ENCODE peak calls at places on chromosome 13, in four cellular contexts. T is psoas muscle, W is heart left ventricle, G is hepatocyte. U is an unnamed sample. For H3K36me3, the result is how much of the 10 kb centered on the place peaks cover.

GRCh38 chr13:25375727-25376358 is 4.1 kb downstream of the ATP8A2 start:
- DNase-seq in W (no peak), G (peak), T (no peak), U (peak)

GRCh38 chr13:24087611-24088235 is 72.8 kb upstream of the SPATA13 start:
- DNase-seq in W (no peak), T (no peak), G (no peak), U (no peak)

GRCh38 chr13:25062479-25062878 is 33.5 kb upstream of the PABPC3 start:
- DNase-seq in W (no peak), G (no peak), T (no peak), U (no peak)

GRCh38 chr13:21987793-21988192 is 316.9 kb downstream of the FGF9 start:
- DNase-seq in T (no peak), W (no peak), G (no peak), U (no peak)

GRCh38 chr13:34469212-34469983 is 472.7 kb upstream of the NBEA start:
- DNase-seq in W (no peak), T (no peak), G (peak), U (peak)

GRCh38 chr13:111899714-111900389 is 167.1 kb upstream of the SOX1 start:
- DNase-seq in T (no peak), G (no peak), W (no peak), U (no peak)

GRCh38 chr13:102657630-102658029 is 37.2 kb downstream of the METTL21C start:
- DNase-seq in W (no peak), T (no peak), G (no peak), U (no peak)

GRCh38 chr13:42047561-42048322 is 706 bp upstream of the DGKH start:
- DNase-seq in T (peak), G (peak), W (peak), U (peak)

GRCh38 chr13:29550589-29550988 is 44.9 kb downstream of the SLC7A1 start:
- DNase-seq in T (no peak), W (no peak), G (no peak), U (no peak)

GRCh38 chr13:88005188-88005587 is 334.0 kb downstream of the SLITRK5 start:
- DNase-seq in W (no peak), G (no peak), T (no peak), U (no peak)

GRCh38 chr13:111638233-111638632 is 317.8 kb downstream of the TEX29 start:
- DNase-seq in W (no peak), G (no peak), T (no peak), U (no peak)

GRCh38 chr13:64007334-64007733 is 2591.7 kb upstream of the PCDH20 start:
- DNase-seq in G (no peak), W (no peak), T (no peak), U (no peak)

DNA sequence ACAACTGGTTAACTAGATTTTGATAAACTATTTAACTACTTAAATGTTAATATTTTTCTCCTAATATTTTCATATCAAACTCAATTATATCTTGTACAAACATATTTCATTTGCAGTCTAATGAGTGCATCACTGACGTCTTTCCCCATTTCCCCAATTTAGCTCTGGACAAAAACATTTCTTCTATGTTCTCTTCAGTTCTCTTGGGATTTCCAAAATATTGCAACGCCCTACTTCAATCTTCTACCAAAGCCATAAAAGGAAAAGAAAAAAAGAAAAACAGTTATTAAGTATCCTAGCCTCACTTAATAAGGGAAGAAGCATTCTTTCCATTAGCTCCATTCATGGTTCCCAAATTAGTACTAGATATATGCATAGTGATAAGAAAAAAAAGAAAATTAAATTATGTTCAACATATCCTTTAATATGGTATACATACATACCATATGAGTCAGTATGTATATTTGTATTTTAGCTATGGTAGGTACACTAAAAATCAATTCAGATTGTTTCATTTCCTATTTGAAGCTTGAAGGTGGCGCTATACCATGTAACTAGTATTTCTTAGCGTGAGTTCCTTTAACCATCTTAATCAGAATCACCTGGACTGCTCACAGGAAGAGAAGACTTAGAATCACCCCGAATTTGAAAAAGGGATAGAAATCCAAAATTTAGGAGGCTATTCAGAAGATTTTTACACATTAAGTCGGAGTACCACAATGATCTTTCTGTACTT is 9.9 kb downstream of the FBXL3 start:
- DNase-seq in G (no peak), T (no peak), W (no peak), U (no peak)
- TF ChIP-seq CTCF in G (peak), T (no peak), W (no peak), U (no peak)

DNA sequence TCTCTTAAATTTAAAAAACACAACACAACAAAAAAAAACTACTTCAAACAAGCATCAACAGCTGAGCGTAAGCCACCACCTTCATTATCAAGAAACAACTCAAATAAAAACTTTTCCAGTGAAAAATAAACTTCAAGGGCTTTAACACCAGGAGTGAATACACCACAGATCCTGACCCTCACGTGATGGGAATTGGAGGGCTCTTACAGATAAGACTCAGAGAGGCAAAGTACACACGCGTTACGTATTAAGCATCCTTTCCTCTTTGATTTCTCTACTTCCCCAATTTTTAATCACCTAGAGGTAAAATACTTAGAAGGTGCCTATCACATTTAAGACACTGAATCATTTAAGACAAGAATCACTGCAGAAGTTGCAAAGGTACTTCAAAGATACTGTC is 588 bp upstream of the STARD13 start:
- DNase-seq in G (peak), W (no peak), T (no peak), U (no peak)
- H3K4me3 ChIP-seq in G (peak), W (peak), T (peak), U (peak)

DNA sequence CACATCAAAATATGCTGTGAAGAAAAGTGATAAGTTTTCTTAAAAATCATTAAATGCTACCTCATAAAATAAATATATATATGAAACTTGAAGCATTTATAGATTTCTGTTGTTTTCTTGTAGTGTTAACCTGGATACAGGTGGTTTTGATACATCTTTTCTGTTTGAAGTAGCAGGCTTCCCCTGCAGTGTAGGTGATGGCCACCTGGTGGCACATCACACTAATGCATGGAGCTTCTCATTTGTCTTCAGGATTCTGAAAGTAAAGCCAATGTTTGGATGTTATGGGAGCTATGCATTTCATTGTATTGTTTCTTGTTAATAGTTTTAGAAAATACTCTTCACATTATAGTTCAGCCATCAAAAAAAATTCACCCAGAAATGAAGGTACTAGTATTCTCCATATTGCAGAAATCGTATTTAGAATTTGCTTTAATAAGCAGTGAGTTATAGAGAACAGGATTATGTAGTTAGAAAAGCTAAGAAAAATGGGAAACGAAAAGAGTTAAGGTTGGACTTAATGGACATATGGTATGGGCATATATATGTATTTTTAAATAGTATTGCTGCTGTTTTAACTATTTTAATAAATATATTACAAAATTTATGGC is 18.7 kb downstream of the GPR180 start:
- DNase-seq in T (no peak), G (peak), W (no peak), U (peak)
- H3K36me3 ChIP-seq in T (under half), G (under half), W (half or more), U (under half)

GRCh38 chr13:30744686-30745085 is 9.3 kb downstream of the ALOX5AP start:
- DNase-seq in T (no peak), W (no peak), G (no peak), U (no peak)

GRCh38 chr13:30745917-30746686 is 10.8 kb downstream of the ALOX5AP start:
- DNase-seq in W (no peak), T (no peak), G (peak), U (peak)

GRCh38 chr13:30742896-30743295 is 7.6 kb downstream of the ALOX5AP start:
- DNase-seq in T (no peak), G (no peak), W (no peak), U (no peak)

GRCh38 chr13:30744056-30744684 is 8.8 kb downstream of the ALOX5AP start:
- DNase-seq in T (no peak), W (peak), G (peak), U (peak)

DNA sequence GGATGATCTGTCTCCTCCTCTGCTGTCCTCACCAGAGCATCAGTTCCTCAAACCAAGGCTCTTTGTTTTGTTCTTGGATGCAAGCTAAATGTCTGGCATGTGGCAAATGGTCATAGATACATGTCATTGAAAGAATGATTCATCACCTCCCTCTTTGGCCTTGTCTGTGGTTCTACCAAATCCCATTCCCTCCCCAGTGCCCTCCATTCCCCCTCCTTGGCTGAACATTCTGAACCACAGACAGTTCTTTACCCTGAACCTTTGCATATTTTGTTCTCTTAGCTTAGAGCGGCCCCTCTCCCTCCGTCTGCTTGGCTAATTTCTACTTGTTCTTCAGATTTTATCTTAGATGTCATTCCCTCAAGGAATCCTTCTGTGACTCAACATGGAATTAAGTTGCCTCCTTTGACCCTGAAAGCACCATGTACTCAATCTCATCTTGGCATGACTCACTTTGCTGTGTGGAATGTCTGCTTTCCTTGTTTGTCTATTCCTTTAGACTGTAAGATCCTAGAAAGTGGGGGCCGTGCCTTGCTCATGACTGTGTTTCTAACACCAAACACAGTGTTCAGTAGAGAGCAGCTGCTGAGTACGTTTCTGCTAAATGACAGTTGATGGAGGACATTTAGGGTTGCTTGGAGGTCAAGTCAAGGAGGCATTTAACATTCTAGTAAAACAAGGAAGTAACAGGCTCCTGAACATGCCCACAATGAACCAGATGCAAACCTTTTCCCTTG is 8.1 kb downstream of the ALOX5AP start:
- DNase-seq in W (no peak), G (peak), T (no peak), U (peak)
- TF ChIP-seq CTCF in W (no peak), G (no peak), T (no peak), U (no peak)

GRCh38 chr13:101397742-101398141 is 18.6 kb downstream of the NALCN start:
- DNase-seq in W (no peak), T (no peak), G (no peak), U (peak)
- H3K4me3 ChIP-seq in W (no peak), T (no peak), G (no peak), U (no peak)

DNA sequence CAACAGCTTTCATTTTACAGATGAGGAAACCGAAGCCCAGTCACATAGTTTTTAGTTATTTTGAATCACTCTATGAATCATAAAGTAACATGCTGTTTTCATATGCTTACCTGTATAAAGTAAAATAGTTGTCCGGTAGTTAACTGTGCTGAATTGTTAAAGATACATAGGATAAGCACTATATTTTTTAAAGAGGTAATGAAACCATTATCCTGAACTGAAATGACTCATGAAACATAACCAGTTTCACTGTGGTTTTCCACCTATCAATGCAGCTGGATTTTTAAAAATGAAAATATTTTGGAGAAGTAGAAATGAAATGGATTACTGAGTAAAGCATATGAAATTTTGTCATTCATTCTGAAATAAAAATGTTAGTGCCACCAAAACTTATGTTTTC is 655.0 kb downstream of the OLFM4 start:
- DNase-seq in G (no peak), T (no peak), W (no peak), U (no peak)
- H3K36me3 ChIP-seq in G (under half), T (under half), W (under half), U (under half)

GRCh38 chr13:73286177-73286576 is 227.4 kb downstream of the KLF5 start:
- DNase-seq in W (no peak), G (no peak), T (no peak), U (no peak)
- TF ChIP-seq CTCF in W (no peak), G (no peak), T (no peak), U (peak)

GRCh38 chr13:60047943-60048342 is 115.8 kb downstream of the DIAPH3 start:
- DNase-seq in T (no peak), G (no peak), W (no peak), U (peak)

GRCh38 chr13:60044321-60044720 is 119.4 kb downstream of the DIAPH3 start:
- DNase-seq in W (no peak), T (no peak), G (no peak), U (no peak)

DNA sequence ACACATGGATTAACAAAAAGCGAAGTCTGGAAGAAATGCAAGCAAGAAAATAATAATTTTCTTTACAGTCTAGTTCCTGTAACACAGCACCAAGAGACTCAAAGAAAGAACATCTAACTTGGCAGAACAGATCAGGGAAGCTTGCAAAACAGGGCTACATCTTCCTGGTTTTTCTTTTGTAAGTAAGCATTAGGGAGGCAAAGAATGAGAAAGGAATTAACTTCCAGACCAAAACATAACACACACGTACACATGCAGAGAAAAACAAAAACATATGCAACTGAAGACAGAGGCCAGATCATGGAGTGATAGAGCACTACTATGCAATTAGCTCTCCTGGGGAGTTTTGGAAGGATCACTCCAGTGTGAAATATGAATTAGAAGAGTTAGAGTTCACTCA is 120.5 kb downstream of the DIAPH3 start:
- DNase-seq in G (no peak), W (no peak), T (no peak), U (no peak)
- H3K4me3 ChIP-seq in G (no peak), W (no peak), T (no peak), U (no peak)

GRCh38 chr13:114031631-114032030 is 57.8 kb upstream of the C13orf46 start:
- DNase-seq in G (no peak), T (peak), W (no peak), U (peak)

GRCh38 chr13:114027826-114028225 is 54.0 kb upstream of the C13orf46 start:
- DNase-seq in T (peak), W (no peak), G (no peak), U (no peak)

GRCh38 chr13:114030666-114031610 is 57.1 kb upstream of the C13orf46 start:
- DNase-seq in T (peak), W (no peak), G (no peak), U (no peak)

GRCh38 chr13:114032121-114032799 is 58.4 kb upstream of the C13orf46 start:
- DNase-seq in T (no peak), G (no peak), W (no peak), U (no peak)

GRCh38 chr13:114029866-114030625 is 56.2 kb upstream of the C13orf46 start:
- DNase-seq in G (no peak), W (no peak), T (peak), U (no peak)
- H3K36me3 ChIP-seq in G (under half), W (under half), T (under half), U (under half)

U was measured in bronchial epithelial cell.